ENCODE peak calls at places on chromosome 11, in six cellular contexts. K, L, Y, T, C and Z are unnamed samples.

GRCh38 chr11:12798609-12799011 is 124.4 kb downstream of the TEAD1 start:
- DNase-seq in K (no peak), L (no peak), Y (no peak), T (no peak), C (no peak), Z (no peak)

GRCh38 chr11:26621147-26621546 is 49.1 kb upstream of the MUC15 start:
- DNase-seq in K (peak; percentile 91), L (no peak), Y (no peak), T (no peak), C (no peak), Z (no peak)

GRCh38 chr11:114762437-114762836 is 84.1 kb downstream of the NXPE2 start:
- DNase-seq in K (peak; percentile 61), L (peak; percentile 40), Y (peak; percentile 31), T (no peak), C (peak; percentile 74), Z (no peak)

GRCh38 chr11:95149659-95150294 is 60.1 kb downstream of the ENDOD1 start:
- DNase-seq in K (no peak), L (peak; percentile 49), Y (no peak), T (no peak), C (peak; percentile 56), Z (no peak)

GRCh38 chr11:85827768-85828639 is 17.1 kb upstream of the SYTL2 start:
- DNase-seq in K (peak; percentile 87), L (no peak), Y (no peak), T (no peak), C (no peak), Z (no peak)

GRCh38 chr11:62708423-62709261 is 1.2 kb downstream of the GNG3 start:
- DNase-seq in K (no peak), L (no peak), Y (no peak), T (no peak), C (peak; percentile 69), Z (no peak)

GRCh38 chr11:131033151-131033651 is 116.9 kb upstream of the SNX19 start:
- DNase-seq in K (peak; percentile 92), L (no peak), Y (no peak), T (no peak), C (no peak), Z (peak; percentile 3)

GRCh38 chr11:34659096-34659733 is 38.3 kb downstream of the EHF start:
- DNase-seq in K (no peak), L (no peak), Y (no peak), T (no peak), C (no peak), Z (no peak)

GRCh38 chr11:79447039-79447438 is 6.2 kb upstream of the TENM4 start:
- DNase-seq in K (no peak), L (no peak), Y (no peak), T (no peak), C (no peak), Z (no peak)

GRCh38 chr11:111561306-111561705 is 20.8 kb downstream of the LAYN start:
- DNase-seq in K (peak; percentile 28), L (no peak), Y (no peak), T (no peak), C (no peak), Z (no peak)

GRCh38 chr11:125063429-125064043 is 431 bp downstream of the SLC37A2 start:
- DNase-seq in K (no peak), L (no peak), Y (no peak), T (no peak), C (peak; percentile 82), Z (no peak)

GRCh38 chr11:1346669-1347390 is 37.4 kb upstream of the TOLLIP start:
- DNase-seq in K (no peak), L (no peak), Y (no peak), T (no peak), C (no peak), Z (no peak)

GRCh38 chr11:94664336-94664735 is 97.2 kb downstream of the PIWIL4 start:
- DNase-seq in K (no peak), L (no peak), Y (no peak), T (no peak), C (no peak), Z (no peak)

GRCh38 chr11:279040-279965 is 1.1 kb downstream of the NLRP6 start:
- DNase-seq in K (no peak), L (no peak), Y (no peak), T (no peak), C (no peak), Z (no peak)

GRCh38 chr11:112844530-112844929 is 116.7 kb upstream of the NCAM1 start:
- DNase-seq in K (no peak), L (peak; percentile 20), Y (no peak), T (no peak), C (peak; percentile 22), Z (no peak)

GRCh38 chr11:1131033-1131911 is 26.5 kb upstream of the MUC5AC start:
- DNase-seq in K (no peak), L (no peak), Y (no peak), T (no peak), C (no peak), Z (no peak)

GRCh38 chr11:47847537-47847891 is 636 bp downstream of the NUP160 start:
- DNase-seq in K (no peak), L (no peak), Y (no peak), T (no peak), C (no peak), Z (no peak)

GRCh38 chr11:2463766-2464277 is 19.0 kb downstream of the KCNQ1 start:
- DNase-seq in K (no peak), L (no peak), Y (no peak), T (no peak), C (peak; percentile 41), Z (no peak)

GRCh38 chr11:129798212-129798611 is 17.4 kb upstream of the TMEM45B start:
- DNase-seq in K (no peak), L (no peak), Y (no peak), T (no peak), C (no peak), Z (no peak)

GRCh38 chr11:117673561-117673960 is 123.5 kb downstream of the DSCAML1 start:
- DNase-seq in K (no peak), L (no peak), Y (no peak), T (no peak), C (no peak), Z (no peak)

GRCh38 chr11:35516361-35516760 is 9.1 kb downstream of the PAMR1 start:
- DNase-seq in K (no peak), L (no peak), Y (no peak), T (no peak), C (no peak), Z (no peak)

GRCh38 chr11:30488304-30488998 is 97.7 kb downstream of the MPPED2 start:
- DNase-seq in K (peak; percentile 61), L (no peak), Y (no peak), T (no peak), C (no peak), Z (no peak)

GRCh38 chr11:29173660-29174062 is 843.2 kb downstream of the KCNA4 start:
- DNase-seq in K (peak; percentile 83), L (no peak), Y (no peak), T (no peak), C (no peak), Z (no peak)